ENCODE peak calls at places on chromosome 16, in eight cellular contexts. One of them, this sample, is unnamed.

GRCh38 chr16:23505942-23506605 is 4.2 kb downstream of the GGA2 start:
- DNase-seq in tibial nerve: no peak
- DNase-seq in lower lobe of right lung: no peak
- DNase-seq in natural killer cell: no peak
- DNase-seq in bronchial epithelial cell: no peak
- DNase-seq in esophagus squamous epithelium: no peak
- DNase-seq in progenitor cell of endocrine pancreas: no peak
- DNase-seq in fibroblast of lung: no peak
- DNase-seq in this sample: no peak

GRCh38 chr16:53370827-53371226 is 63.4 kb upstream of the RBL2 start:
- DNase-seq in bronchial epithelial cell: no peak
- DNase-seq in lower lobe of right lung: no peak
- DNase-seq in progenitor cell of endocrine pancreas: no peak
- DNase-seq in natural killer cell: no peak
- DNase-seq in fibroblast of lung: no peak
- DNase-seq in esophagus squamous epithelium: no peak
- DNase-seq in tibial nerve: no peak
- DNase-seq in this sample: no peak

GRCh38 chr16:17446661-17447060 is 24.1 kb downstream of the XYLT1 start:
- DNase-seq in fibroblast of lung: no peak
- DNase-seq in esophagus squamous epithelium: no peak
- DNase-seq in natural killer cell: no peak
- DNase-seq in lower lobe of right lung: no peak
- DNase-seq in progenitor cell of endocrine pancreas: no peak
- DNase-seq in bronchial epithelial cell: no peak
- DNase-seq in tibial nerve: no peak
- DNase-seq in this sample: no peak

GRCh38 chr16:4293181-4293716 is 20.4 kb upstream of the TFAP4 start:
- DNase-seq in natural killer cell: no peak
- DNase-seq in esophagus squamous epithelium: no peak
- DNase-seq in fibroblast of lung: no peak
- DNase-seq in bronchial epithelial cell: no peak
- DNase-seq in lower lobe of right lung: no peak
- DNase-seq in tibial nerve: no peak
- DNase-seq in progenitor cell of endocrine pancreas: no peak
- DNase-seq in this sample: no peak

GRCh38 chr16:80569440-80570105 is 28.8 kb downstream of the DYNLRB2 start:
- DNase-seq in natural killer cell: no peak
- DNase-seq in lower lobe of right lung: no peak
- DNase-seq in fibroblast of lung: peak
- DNase-seq in tibial nerve: no peak
- DNase-seq in bronchial epithelial cell: peak
- DNase-seq in progenitor cell of endocrine pancreas: no peak
- DNase-seq in esophagus squamous epithelium: no peak
- DNase-seq in this sample: no peak

GRCh38 chr16:57994778-57995177 is 5.7 kb downstream of the ZNF319 start:
- DNase-seq in natural killer cell: peak
- DNase-seq in fibroblast of lung: no peak
- DNase-seq in lower lobe of right lung: peak
- DNase-seq in esophagus squamous epithelium: no peak
- DNase-seq in tibial nerve: no peak
- DNase-seq in bronchial epithelial cell: peak
- DNase-seq in progenitor cell of endocrine pancreas: no peak
- DNase-seq in this sample: no peak

GRCh38 chr16:9072806-9073341 is 18.6 kb upstream of the HAPSTR1 start:
- DNase-seq in progenitor cell of endocrine pancreas: no peak
- DNase-seq in esophagus squamous epithelium: no peak
- DNase-seq in tibial nerve: no peak
- DNase-seq in fibroblast of lung: peak
- DNase-seq in bronchial epithelial cell: peak
- DNase-seq in lower lobe of right lung: no peak
- DNase-seq in natural killer cell: no peak
- DNase-seq in this sample: no peak

GRCh38 chr16:180101-180920 is at the start of gene HBQ1:
- DNase-seq in fibroblast of lung: peak
- DNase-seq in natural killer cell: peak
- DNase-seq in tibial nerve: no peak
- DNase-seq in bronchial epithelial cell: no peak
- DNase-seq in lower lobe of right lung: no peak
- DNase-seq in progenitor cell of endocrine pancreas: peak
- DNase-seq in esophagus squamous epithelium: no peak
- DNase-seq in this sample: peak

GRCh38 chr16:30985401-30986128 is 558 bp downstream of the HSD3B7 start:
- DNase-seq in fibroblast of lung: no peak
- DNase-seq in esophagus squamous epithelium: no peak
- DNase-seq in bronchial epithelial cell: peak
- DNase-seq in lower lobe of right lung: peak
- DNase-seq in natural killer cell: no peak
- DNase-seq in progenitor cell of endocrine pancreas: peak
- DNase-seq in tibial nerve: no peak
- DNase-seq in this sample: peak

GRCh38 chr16:29307598-29308507 is 98.7 kb downstream of the NPIPB11 start:
- DNase-seq in progenitor cell of endocrine pancreas: no peak
- DNase-seq in lower lobe of right lung: no peak
- DNase-seq in natural killer cell: no peak
- DNase-seq in esophagus squamous epithelium: no peak
- DNase-seq in bronchial epithelial cell: no peak
- DNase-seq in fibroblast of lung: peak
- DNase-seq in tibial nerve: no peak
- DNase-seq in this sample: no peak

GRCh38 chr16:71723537-71724319 is 773 bp downstream of the PHLPP2 start:
- DNase-seq in bronchial epithelial cell: peak
- DNase-seq in natural killer cell: peak
- DNase-seq in fibroblast of lung: peak
- DNase-seq in tibial nerve: peak
- DNase-seq in progenitor cell of endocrine pancreas: peak
- DNase-seq in esophagus squamous epithelium: no peak
- DNase-seq in lower lobe of right lung: peak
- DNase-seq in this sample: peak

GRCh38 chr16:51392651-51393187 is 241.6 kb upstream of the SALL1 start:
- DNase-seq in tibial nerve: peak
- DNase-seq in fibroblast of lung: peak
- DNase-seq in natural killer cell: no peak
- DNase-seq in bronchial epithelial cell: peak
- DNase-seq in progenitor cell of endocrine pancreas: no peak
- DNase-seq in esophagus squamous epithelium: no peak
- DNase-seq in lower lobe of right lung: no peak
- DNase-seq in this sample: no peak

GRCh38 chr16:4723071-4723767 is 10.9 kb downstream of the ANKS3 start:
- DNase-seq in tibial nerve: no peak
- DNase-seq in bronchial epithelial cell: no peak
- DNase-seq in natural killer cell: no peak
- DNase-seq in esophagus squamous epithelium: no peak
- DNase-seq in lower lobe of right lung: peak
- DNase-seq in progenitor cell of endocrine pancreas: no peak
- DNase-seq in fibroblast of lung: peak
- DNase-seq in this sample: no peak

GRCh38 chr16:48321307-48322036 is 63.7 kb downstream of the SIAH1 start:
- DNase-seq in tibial nerve: no peak
- DNase-seq in natural killer cell: no peak
- DNase-seq in esophagus squamous epithelium: no peak
- DNase-seq in progenitor cell of endocrine pancreas: no peak
- DNase-seq in fibroblast of lung: peak
- DNase-seq in bronchial epithelial cell: peak
- DNase-seq in lower lobe of right lung: no peak
- DNase-seq in this sample: no peak

GRCh38 chr16:70156207-70156978 is 17.2 kb upstream of the CLEC18C start:
- DNase-seq in bronchial epithelial cell: no peak
- DNase-seq in progenitor cell of endocrine pancreas: no peak
- DNase-seq in tibial nerve: no peak
- DNase-seq in natural killer cell: no peak
- DNase-seq in fibroblast of lung: no peak
- DNase-seq in esophagus squamous epithelium: no peak
- DNase-seq in lower lobe of right lung: no peak
- DNase-seq in this sample: no peak

GRCh38 chr16:29898786-29899515 is 399 bp downstream of the SEZ6L2 start:
- DNase-seq in tibial nerve: no peak
- DNase-seq in lower lobe of right lung: no peak
- DNase-seq in progenitor cell of endocrine pancreas: no peak
- DNase-seq in natural killer cell: no peak
- DNase-seq in fibroblast of lung: no peak
- DNase-seq in bronchial epithelial cell: no peak
- DNase-seq in esophagus squamous epithelium: no peak
- DNase-seq in this sample: no peak

GRCh38 chr16:65062736-65063583 is 58.9 kb downstream of the CDH11 start:
- DNase-seq in lower lobe of right lung: no peak
- DNase-seq in bronchial epithelial cell: no peak
- DNase-seq in progenitor cell of endocrine pancreas: no peak
- DNase-seq in natural killer cell: no peak
- DNase-seq in esophagus squamous epithelium: no peak
- DNase-seq in tibial nerve: no peak
- DNase-seq in fibroblast of lung: no peak
- DNase-seq in this sample: no peak

GRCh38 chr16:65064131-65064530 is 57.7 kb downstream of the CDH11 start:
- DNase-seq in lower lobe of right lung: no peak
- DNase-seq in fibroblast of lung: no peak
- DNase-seq in bronchial epithelial cell: peak
- DNase-seq in progenitor cell of endocrine pancreas: no peak
- DNase-seq in esophagus squamous epithelium: no peak
- DNase-seq in natural killer cell: no peak
- DNase-seq in tibial nerve: no peak
- DNase-seq in this sample: no peak

GRCh38 chr16:65061263-65061662 is 60.6 kb downstream of the CDH11 start:
- DNase-seq in progenitor cell of endocrine pancreas: no peak
- DNase-seq in esophagus squamous epithelium: no peak
- DNase-seq in natural killer cell: no peak
- DNase-seq in fibroblast of lung: no peak
- DNase-seq in tibial nerve: no peak
- DNase-seq in lower lobe of right lung: no peak
- DNase-seq in bronchial epithelial cell: no peak
- DNase-seq in this sample: no peak

GRCh38 chr16:65059421-65059980 is 62.4 kb downstream of the CDH11 start:
- DNase-seq in fibroblast of lung: no peak
- DNase-seq in tibial nerve: no peak
- DNase-seq in bronchial epithelial cell: peak
- DNase-seq in natural killer cell: no peak
- DNase-seq in lower lobe of right lung: no peak
- DNase-seq in esophagus squamous epithelium: no peak
- DNase-seq in progenitor cell of endocrine pancreas: peak
- DNase-seq in this sample: no peak

GRCh38 chr16:65061935-65062334 is 59.9 kb downstream of the CDH11 start:
- DNase-seq in natural killer cell: no peak
- DNase-seq in fibroblast of lung: peak
- DNase-seq in tibial nerve: no peak
- DNase-seq in lower lobe of right lung: no peak
- DNase-seq in bronchial epithelial cell: no peak
- DNase-seq in esophagus squamous epithelium: no peak
- DNase-seq in progenitor cell of endocrine pancreas: no peak
- DNase-seq in this sample: no peak
- TF ChIP-seq CTCF in natural killer cell: no peak
- TF ChIP-seq CTCF in fibroblast of lung: no peak
- TF ChIP-seq CTCF in tibial nerve: no peak
- TF ChIP-seq CTCF in lower lobe of right lung: no peak
- TF ChIP-seq CTCF in bronchial epithelial cell: no peak
- TF ChIP-seq CTCF in esophagus squamous epithelium: no peak
- TF ChIP-seq CTCF in progenitor cell of endocrine pancreas: no peak
- TF ChIP-seq CTCF in this sample: no peak

GRCh38 chr16:84391151-84391873 is 23.0 kb downstream of the ATP2C2 start:
- DNase-seq in progenitor cell of endocrine pancreas: no peak
- DNase-seq in esophagus squamous epithelium: no peak
- DNase-seq in natural killer cell: no peak
- DNase-seq in tibial nerve: no peak
- DNase-seq in fibroblast of lung: peak
- DNase-seq in lower lobe of right lung: no peak
- DNase-seq in bronchial epithelial cell: no peak
- DNase-seq in this sample: no peak

GRCh38 chr16:84396537-84397008 is 28.2 kb downstream of the ATP2C2 start:
- DNase-seq in esophagus squamous epithelium: no peak
- DNase-seq in natural killer cell: no peak
- DNase-seq in bronchial epithelial cell: peak
- DNase-seq in progenitor cell of endocrine pancreas: no peak
- DNase-seq in lower lobe of right lung: peak
- DNase-seq in fibroblast of lung: peak
- DNase-seq in tibial nerve: no peak
- DNase-seq in this sample: no peak

DNA sequence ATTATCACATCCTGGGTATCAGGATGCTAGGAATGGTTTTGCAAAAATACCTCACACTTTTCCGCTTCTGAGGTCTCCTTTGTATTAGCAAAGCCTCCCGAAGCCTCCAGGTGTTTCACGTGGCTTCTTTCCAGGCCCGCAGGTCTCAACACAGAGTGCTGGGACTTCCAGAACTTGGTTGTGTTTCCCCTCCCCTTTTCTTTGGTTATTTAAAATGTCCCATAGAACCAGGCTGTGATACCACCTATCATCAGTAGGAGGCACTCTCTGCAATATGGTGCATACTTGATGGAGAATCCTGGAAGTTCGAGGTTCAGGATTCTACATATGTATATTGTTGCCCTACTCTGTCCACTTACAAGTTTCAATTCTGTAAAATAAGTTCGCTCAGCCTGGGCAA is 28.8 kb downstream of the ATP2C2 start:
- DNase-seq in bronchial epithelial cell: no peak
- DNase-seq in tibial nerve: no peak
- DNase-seq in natural killer cell: no peak
- DNase-seq in lower lobe of right lung: no peak
- DNase-seq in esophagus squamous epithelium: no peak
- DNase-seq in progenitor cell of endocrine pancreas: no peak
- DNase-seq in fibroblast of lung: no peak
- DNase-seq in this sample: no peak
- TF ChIP-seq CTCF in bronchial epithelial cell: peak
- TF ChIP-seq CTCF in tibial nerve: no peak
- TF ChIP-seq CTCF in natural killer cell: no peak
- TF ChIP-seq CTCF in lower lobe of right lung: peak
- TF ChIP-seq CTCF in esophagus squamous epithelium: peak
- TF ChIP-seq CTCF in progenitor cell of endocrine pancreas: peak
- TF ChIP-seq CTCF in fibroblast of lung: peak
- TF ChIP-seq CTCF in this sample: peak

GRCh38 chr16:28218109-28218508 is 6.3 kb upstream of the XPO6 start:
- DNase-seq in fibroblast of lung: peak
- DNase-seq in lower lobe of right lung: no peak
- DNase-seq in tibial nerve: no peak
- DNase-seq in progenitor cell of endocrine pancreas: no peak
- DNase-seq in esophagus squamous epithelium: no peak
- DNase-seq in bronchial epithelial cell: peak
- DNase-seq in natural killer cell: peak
- DNase-seq in this sample: no peak
- TF ChIP-seq CTCF in fibroblast of lung: peak
- TF ChIP-seq CTCF in lower lobe of right lung: peak
- TF ChIP-seq CTCF in tibial nerve: peak
- TF ChIP-seq CTCF in progenitor cell of endocrine pancreas: peak
- TF ChIP-seq CTCF in esophagus squamous epithelium: peak
- TF ChIP-seq CTCF in bronchial epithelial cell: peak
- TF ChIP-seq CTCF in natural killer cell: peak
- TF ChIP-seq CTCF in this sample: no peak

DNA sequence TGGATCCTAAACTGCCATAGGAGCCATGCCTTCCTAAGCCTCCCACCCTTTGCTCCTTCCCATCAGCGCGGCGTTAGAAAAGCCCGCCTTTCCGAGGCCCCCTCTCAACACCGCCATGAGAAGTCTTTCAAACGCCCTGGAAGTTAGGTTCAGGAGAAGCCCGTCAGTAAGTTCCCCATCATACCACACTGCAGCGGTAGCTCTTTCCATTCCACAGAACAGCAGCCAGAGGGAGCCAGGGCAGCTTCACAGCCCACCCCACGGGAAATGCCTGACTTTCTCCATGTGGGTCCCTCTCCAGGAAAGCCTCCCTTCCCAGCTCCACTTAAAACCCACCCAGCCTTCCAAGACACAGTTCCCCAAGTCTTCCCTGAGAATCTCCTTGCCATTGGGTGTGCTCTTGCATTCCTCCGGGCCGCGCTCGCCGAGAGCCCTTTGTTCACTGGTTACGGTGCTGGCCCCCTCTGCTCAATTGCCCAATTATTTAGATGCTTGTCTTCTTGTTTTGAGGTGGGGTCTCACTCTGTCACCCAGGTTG is 28.7 kb downstream of the KIAA0513 start:
- DNase-seq in bronchial epithelial cell: no peak
- DNase-seq in natural killer cell: no peak
- DNase-seq in lower lobe of right lung: no peak
- DNase-seq in progenitor cell of endocrine pancreas: no peak
- DNase-seq in tibial nerve: no peak
- DNase-seq in esophagus squamous epithelium: no peak
- DNase-seq in fibroblast of lung: peak
- DNase-seq in this sample: no peak
- TF ChIP-seq CTCF in bronchial epithelial cell: peak
- TF ChIP-seq CTCF in natural killer cell: no peak
- TF ChIP-seq CTCF in lower lobe of right lung: peak
- TF ChIP-seq CTCF in progenitor cell of endocrine pancreas: no peak
- TF ChIP-seq CTCF in tibial nerve: peak
- TF ChIP-seq CTCF in esophagus squamous epithelium: peak
- TF ChIP-seq CTCF in fibroblast of lung: peak
- TF ChIP-seq CTCF in this sample: no peak

This sample was measured in mesothelial cell of epicardium.